ENCODE peak calls at places on chromosomes 11 and 22, in nine cellular contexts. Q is vagina, B is colonic mucosa, G is HCT116, R is right lobe of liver, C is mesenchymal stem cell, L is mucosa of descending colon, U is upper lobe of left lung, E is neuronal stem cell. J is an unnamed sample. For H3K36me3 and H3K4me1, the result is how much of the 10 kb centered on the place peaks cover.

GRCh38 chr22:44913198-44913983 is 96.4 kb downstream of the PHF21B start:
- DNase-seq in Q (no peak), E (no peak), B (no peak), G (no peak), C (no peak), L (peak), R (no peak), U (no peak), J (no peak)

GRCh38 chr11:74014880-74015279 is 6.0 kb upstream of the UCP3 start:
- DNase-seq in L (peak), R (no peak), G (no peak), Q (no peak), U (no peak), E (no peak), B (no peak), C (no peak), J (no peak)

GRCh38 chr11:100805509-100806199 is 118.6 kb downstream of the ARHGAP42 start:
- DNase-seq in B (no peak), Q (no peak), G (no peak), U (no peak), E (no peak), R (no peak), C (no peak), L (no peak), J (no peak)

GRCh38 chr11:9861860-9862725 is 198.2 kb downstream of the SWAP70 start:
- DNase-seq in B (peak), U (peak), G (peak), C (peak), R (peak), Q (no peak), E (peak), L (no peak), J (peak)

GRCh38 chr22:48919851-48920589 is 907.7 kb downstream of the BRD1 start:
- DNase-seq in R (no peak), B (no peak), E (no peak), L (no peak), Q (peak), U (no peak), G (no peak), C (no peak), J (no peak)

GRCh38 chr22:37544955-37545702 is 15.2 kb upstream of the CDC42EP1 start:
- DNase-seq in E (no peak), C (peak), U (peak), B (peak), L (no peak), Q (no peak), R (peak), G (no peak), J (no peak)

GRCh38 chr11:114358711-114359110 is 41.6 kb downstream of the C11orf71 start:
- DNase-seq in U (no peak), C (no peak), L (no peak), Q (no peak), E (no peak), B (peak), G (no peak), R (no peak), J (no peak)

GRCh38 chr11:124740277-124740882 is 638 bp downstream of the NRGN start:
- DNase-seq in R (peak), B (no peak), E (no peak), L (no peak), G (no peak), C (no peak), Q (no peak), U (peak), J (no peak)

GRCh38 chr22:44616882-44617655 is 84.9 kb upstream of the PRR5 start:
- DNase-seq in G (no peak), B (no peak), Q (no peak), L (no peak), E (no peak), U (no peak), C (no peak), R (no peak), J (no peak)

GRCh38 chr22:31857247-31857646 is 87.1 kb upstream of the YWHAH start:
- DNase-seq in R (no peak), G (no peak), C (no peak), E (peak), U (no peak), L (no peak), Q (no peak), B (peak), J (no peak)

GRCh38 chr11:17978553-17979287 is 34.1 kb downstream of the SERGEF start:
- DNase-seq in B (peak), G (no peak), R (peak), U (peak), C (peak), Q (no peak), E (peak), L (no peak), J (peak)

GRCh38 chr22:48428556-48429371 is 1398.9 kb downstream of the BRD1 start:
- DNase-seq in C (no peak), R (no peak), E (no peak), L (no peak), B (no peak), Q (no peak), G (no peak), U (no peak), J (no peak)

GRCh38 chr22:43343262-43343988 is at the start of gene SCUBE1:
- DNase-seq in L (peak), G (no peak), U (peak), E (peak), R (peak), B (peak), C (peak), Q (no peak), J (peak)

GRCh38 chr22:45235101-45235777 is 5.5 kb downstream of the KIAA0930 start:
- DNase-seq in R (no peak), B (no peak), Q (no peak), G (no peak), E (no peak), U (peak), C (no peak), L (peak), J (no peak)

GRCh38 chr11:34825315-34825669 is 90.9 kb downstream of the APIP start:
- DNase-seq in U (no peak), R (no peak), C (no peak), L (no peak), E (no peak), Q (no peak), G (peak), B (no peak), J (no peak)

DNA sequence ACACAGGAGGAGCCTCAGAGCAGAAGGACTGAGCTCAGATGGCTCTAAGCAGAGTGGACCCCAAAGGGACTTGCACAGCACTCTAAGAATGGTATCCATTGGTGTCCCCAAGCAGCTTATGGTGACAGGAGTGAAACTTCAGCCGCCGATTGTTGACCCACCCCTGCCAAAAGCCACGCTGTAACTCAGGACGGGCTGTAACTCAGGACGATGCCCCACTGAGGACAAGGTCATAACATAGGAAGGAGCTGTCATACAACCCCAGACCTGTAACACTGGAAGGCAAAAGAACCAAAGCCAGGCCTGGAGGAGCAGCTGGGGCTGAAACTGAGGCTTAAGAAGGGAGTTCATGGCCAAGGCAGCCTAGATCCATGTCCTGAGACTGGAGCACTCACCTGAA is 14.2 kb downstream of the CD59 start:
- DNase-seq in U (no peak), R (no peak), L (no peak), Q (no peak), C (no peak), B (no peak), G (no peak), E (no peak), J (no peak)
- H3K36me3 ChIP-seq in U (under half), R (under half), L (under half), Q (under half), C (under half), B (under half), G (under half), E (half or more), J (under half)

DNA sequence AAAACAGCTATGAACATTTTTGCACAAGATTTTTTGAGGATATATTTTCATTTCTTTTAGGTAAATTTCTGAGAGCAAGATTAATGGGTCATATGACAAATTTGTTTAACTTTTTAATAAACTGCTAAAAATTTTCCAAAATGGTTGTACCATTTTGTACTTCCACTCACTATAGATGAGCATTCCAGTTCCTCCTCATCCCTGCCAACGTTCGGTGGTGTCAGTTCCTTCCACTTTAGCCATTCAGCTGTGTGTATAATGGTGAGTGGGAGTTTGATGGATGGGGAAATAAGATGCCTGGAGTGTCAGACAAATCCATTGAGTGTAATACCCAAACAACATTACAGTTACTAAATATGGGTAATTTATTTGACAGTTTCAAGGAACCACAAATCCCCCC is 49.7 kb downstream of the MIAT start:
- DNase-seq in E (no peak), B (no peak), U (no peak), Q (no peak), G (no peak), C (no peak), L (no peak), R (no peak), J (no peak)
- H3K4me1 ChIP-seq in E (under half), B (under half), U (under half), Q (under half), G (under half), C (under half), L (under half), R (under half), J (under half)

DNA sequence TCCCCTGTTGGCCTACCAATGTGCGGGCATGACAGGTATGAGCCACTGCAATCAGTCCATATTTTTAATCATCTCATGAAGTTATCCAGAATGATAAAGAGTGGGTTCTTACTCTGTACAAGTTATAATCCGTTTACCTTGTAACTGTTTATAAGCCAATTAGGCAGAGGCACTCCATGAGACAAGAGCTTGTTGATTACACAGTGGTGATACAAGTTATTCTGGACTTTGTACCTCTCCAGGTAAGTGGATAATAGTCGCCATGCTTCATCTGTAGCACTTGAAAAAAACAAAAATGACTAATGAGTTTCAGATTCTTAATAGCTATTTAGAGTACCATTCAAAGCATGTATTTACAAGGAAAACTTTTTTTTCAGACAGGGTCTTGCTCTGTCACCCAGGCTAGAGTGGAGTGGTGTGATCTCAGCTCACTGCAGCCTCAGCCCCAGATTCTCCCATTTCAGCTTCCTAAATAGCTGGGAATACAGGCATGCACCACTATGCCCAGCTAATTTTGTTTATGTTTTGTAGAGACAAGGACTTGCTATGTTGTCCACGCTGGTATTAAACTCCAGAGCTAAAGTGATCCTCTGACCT is 17.7 kb upstream of the FNBP4 start:
- DNase-seq in E (no peak), C (no peak), L (no peak), Q (no peak), G (no peak), U (no peak), R (no peak), B (no peak), J (no peak)
- H3K36me3 ChIP-seq in E (half or more), C (under half), L (under half), Q (half or more), G (under half), U (half or more), R (under half), B (under half), J (under half)

DNA sequence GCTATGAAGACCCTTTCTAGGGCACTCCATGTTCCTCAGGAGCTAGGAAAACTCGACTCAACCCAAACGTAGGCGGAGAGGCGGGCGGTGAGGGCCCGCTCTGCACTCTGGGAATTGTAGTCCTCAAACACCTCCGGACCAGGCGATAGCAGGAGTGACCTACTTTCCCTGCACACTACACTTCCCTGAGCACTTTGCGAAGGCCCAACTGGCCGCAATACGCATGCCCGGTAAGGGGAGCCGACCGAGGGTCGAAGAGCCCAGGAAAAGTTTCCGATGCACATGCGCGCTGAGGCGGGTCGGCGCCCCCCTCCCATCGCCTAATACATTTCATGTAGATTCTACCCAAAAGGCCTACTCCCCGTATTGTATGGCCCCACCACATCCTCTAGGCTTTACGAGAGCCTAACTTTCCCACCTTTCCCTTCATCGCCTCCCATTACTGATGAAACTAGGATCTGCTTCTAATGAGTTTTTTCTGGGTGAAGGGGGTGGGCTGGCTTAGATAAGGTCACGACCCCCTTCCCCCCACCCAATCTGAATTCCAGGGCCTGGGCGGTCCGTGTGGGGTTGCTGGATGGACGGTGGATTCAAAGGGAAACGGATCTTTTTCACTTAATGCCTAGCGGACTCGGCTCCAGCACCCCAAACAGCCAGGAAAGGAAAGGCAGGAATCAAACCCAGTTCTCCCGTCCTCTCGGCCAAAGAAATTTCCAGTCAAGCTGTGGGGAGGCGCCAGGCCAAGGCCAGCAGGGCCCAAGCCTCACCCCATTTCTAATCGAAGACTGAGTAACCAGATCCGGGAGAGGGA is 2.0 kb downstream of the TOB2 start:
- DNase-seq in L (peak), U (peak), B (peak), Q (peak), C (peak), G (peak), R (peak), E (peak), J (peak)
- H3K4me1 ChIP-seq in L (under half), U (under half), B (under half), Q (under half), C (under half), G (under half), R (under half), E (under half), J (half or more)

J was measured in tibial nerve.